ENCODE peak calls at places on chromosomes 3 and 15, in four cellular contexts. One of them, this sample, is unnamed.

GRCh38 chr15:89768071-89768500 is 8.0 kb upstream of the MESP2 start:
- DNase-seq in endodermal cell: no peak
- DNase-seq in omental fat pad: no peak
- DNase-seq in aorta: no peak
- DNase-seq in this sample: no peak

GRCh38 chr3:63521657-63522056 is 130.8 kb upstream of the SNTN start:
- DNase-seq in omental fat pad: no peak
- DNase-seq in aorta: no peak
- DNase-seq in endodermal cell: no peak
- DNase-seq in this sample: no peak

GRCh38 chr3:113495035-113495434 is 19.9 kb downstream of the SPICE1 start:
- DNase-seq in aorta: no peak
- DNase-seq in endodermal cell: peak; percentile 51
- DNase-seq in omental fat pad: no peak
- DNase-seq in this sample: no peak

GRCh38 chr3:127107491-127108375 is 85.2 kb upstream of the PRR23E start:
- DNase-seq in aorta: no peak
- DNase-seq in omental fat pad: no peak
- DNase-seq in endodermal cell: peak; percentile 25
- DNase-seq in this sample: no peak

GRCh38 chr3:149790265-149790664 is 2.1 kb downstream of the ANKUB1 start:
- DNase-seq in omental fat pad: no peak
- DNase-seq in aorta: no peak
- DNase-seq in endodermal cell: no peak
- DNase-seq in this sample: no peak

GRCh38 chr3:143565943-143566342 is 282.3 kb downstream of the SLC9A9 start:
- DNase-seq in omental fat pad: no peak
- DNase-seq in aorta: no peak
- DNase-seq in endodermal cell: no peak
- DNase-seq in this sample: no peak

GRCh38 chr15:66956672-66957540 is 108.5 kb upstream of the SMAD3 start:
- DNase-seq in endodermal cell: no peak
- DNase-seq in aorta: no peak
- DNase-seq in omental fat pad: no peak
- DNase-seq in this sample: no peak

GRCh38 chr15:59276225-59277178 is 69.9 kb downstream of the LDHAL6B start:
- DNase-seq in aorta: no peak
- DNase-seq in omental fat pad: no peak
- DNase-seq in endodermal cell: no peak
- DNase-seq in this sample: no peak

GRCh38 chr3:136818851-136819783 is at the start of gene SLC35G2:
- DNase-seq in aorta: peak; percentile 84
- DNase-seq in endodermal cell: peak; percentile 92
- DNase-seq in omental fat pad: peak; percentile 29
- DNase-seq in this sample: peak; percentile 86

GRCh38 chr3:127485396-127486170 is 105.0 kb downstream of the TPRA1 start:
- DNase-seq in omental fat pad: no peak
- DNase-seq in endodermal cell: peak; percentile 26
- DNase-seq in aorta: peak; percentile 44
- DNase-seq in this sample: peak; percentile 15

GRCh38 chr15:67690936-67691335 is 134.4 kb upstream of the SKOR1 start:
- DNase-seq in omental fat pad: no peak
- DNase-seq in endodermal cell: no peak
- DNase-seq in aorta: no peak
- DNase-seq in this sample: no peak

GRCh38 chr3:114454592-114455251 is 160.9 kb downstream of the TIGIT start:
- DNase-seq in omental fat pad: no peak
- DNase-seq in aorta: no peak
- DNase-seq in endodermal cell: no peak
- DNase-seq in this sample: no peak

GRCh38 chr3:131315162-131315561 is 66.4 kb upstream of the NUDT16 start:
- DNase-seq in aorta: no peak
- DNase-seq in endodermal cell: no peak
- DNase-seq in omental fat pad: no peak
- DNase-seq in this sample: no peak

GRCh38 chr3:123026551-123027291 is 842 bp downstream of the SEMA5B start:
- DNase-seq in endodermal cell: peak; percentile 85
- DNase-seq in omental fat pad: no peak
- DNase-seq in aorta: peak; percentile 85
- DNase-seq in this sample: peak; percentile 62

GRCh38 chr3:65811050-65811766 is 227.5 kb downstream of the MAGI1 start:
- DNase-seq in aorta: peak; percentile 81
- DNase-seq in endodermal cell: no peak
- DNase-seq in omental fat pad: no peak
- DNase-seq in this sample: no peak

GRCh38 chr15:40942865-40943264 is 10.4 kb upstream of the CHAC1 start:
- DNase-seq in aorta: no peak
- DNase-seq in omental fat pad: no peak
- DNase-seq in endodermal cell: no peak
- DNase-seq in this sample: no peak

GRCh38 chr15:26929588-26929987 is 41.4 kb upstream of the GABRG3 start:
- DNase-seq in omental fat pad: no peak
- DNase-seq in endodermal cell: no peak
- DNase-seq in aorta: no peak
- DNase-seq in this sample: no peak

GRCh38 chr3:116141724-116142123 is 303.6 kb downstream of the LSAMP start:
- DNase-seq in endodermal cell: no peak
- DNase-seq in omental fat pad: no peak
- DNase-seq in aorta: no peak
- DNase-seq in this sample: no peak

GRCh38 chr15:73865904-73866303 is 7.5 kb upstream of the TBC1D21 start:
- DNase-seq in endodermal cell: peak; percentile 35
- DNase-seq in aorta: no peak
- DNase-seq in omental fat pad: no peak
- DNase-seq in this sample: peak; percentile 19

GRCh38 chr15:45112143-45112591 is 1.8 kb downstream of the DUOX2 start:
- DNase-seq in aorta: peak; percentile 67
- DNase-seq in endodermal cell: no peak
- DNase-seq in omental fat pad: no peak
- DNase-seq in this sample: peak; percentile 57

GRCh38 chr15:43538091-43538490 is 20.7 kb downstream of the MAP1A start:
- DNase-seq in aorta: no peak
- DNase-seq in omental fat pad: no peak
- DNase-seq in endodermal cell: no peak
- DNase-seq in this sample: no peak

GRCh38 chr3:13379191-13379830 is 40.8 kb downstream of the NUP210 start:
- DNase-seq in endodermal cell: no peak
- DNase-seq in omental fat pad: no peak
- DNase-seq in aorta: peak; percentile 87
- DNase-seq in this sample: no peak

GRCh38 chr3:17006143-17006839 is 121.5 kb downstream of the PLCL2 start:
- DNase-seq in endodermal cell: no peak
- DNase-seq in omental fat pad: no peak
- DNase-seq in aorta: no peak
- DNase-seq in this sample: no peak

GRCh38 chr3:12476238-12476897 is 7.9 kb upstream of the TSEN2 start:
- DNase-seq in aorta: no peak
- DNase-seq in omental fat pad: no peak
- DNase-seq in endodermal cell: no peak
- DNase-seq in this sample: no peak

GRCh38 chr3:107598926-107599754 is 76.4 kb downstream of the BBX start:
- DNase-seq in endodermal cell: peak; percentile 79
- DNase-seq in aorta: no peak
- DNase-seq in omental fat pad: no peak
- DNase-seq in this sample: peak; percentile 68

GRCh38 chr3:142596726-142597088 is 514 bp downstream of the PLS1 start:
- DNase-seq in aorta: no peak
- DNase-seq in endodermal cell: no peak
- DNase-seq in omental fat pad: no peak
- DNase-seq in this sample: no peak

GRCh38 chr3:141498592-141499223 is 11.9 kb downstream of the RASA2 start:
- DNase-seq in endodermal cell: no peak
- DNase-seq in aorta: no peak
- DNase-seq in omental fat pad: no peak
- DNase-seq in this sample: no peak

GRCh38 chr3:106560451-106560966 is 691.7 kb upstream of the CBLB start:
- DNase-seq in endodermal cell: no peak
- DNase-seq in aorta: no peak
- DNase-seq in omental fat pad: no peak
- DNase-seq in this sample: no peak

GRCh38 chr3:71510485-71510884 is 73.0 kb downstream of the FOXP1 start:
- DNase-seq in omental fat pad: no peak
- DNase-seq in aorta: no peak
- DNase-seq in endodermal cell: peak; percentile 55
- DNase-seq in this sample: no peak

GRCh38 chr15:63870403-63871209 is 36.9 kb upstream of the HERC1 start:
- DNase-seq in omental fat pad: no peak
- DNase-seq in aorta: no peak
- DNase-seq in endodermal cell: peak; percentile 91
- DNase-seq in this sample: peak; percentile 76

GRCh38 chr3:106317141-106318055 is 448.6 kb upstream of the CBLB start:
- DNase-seq in endodermal cell: no peak
- DNase-seq in aorta: no peak
- DNase-seq in omental fat pad: no peak
- DNase-seq in this sample: no peak

GRCh38 chr3:192727032-192727847 is at the start of gene FGF12:
- DNase-seq in aorta: peak; percentile 83
- DNase-seq in endodermal cell: peak; percentile 99
- DNase-seq in omental fat pad: peak; percentile 22
- DNase-seq in this sample: peak; percentile 97

GRCh38 chr15:35134269-35134668 is 49.2 kb upstream of the NANOGP8 start:
- DNase-seq in aorta: no peak
- DNase-seq in endodermal cell: no peak
- DNase-seq in omental fat pad: no peak
- DNase-seq in this sample: no peak

GRCh38 chr3:101091489-101091888 is 98.3 kb upstream of the ABI3BP start:
- DNase-seq in endodermal cell: peak; percentile 49
- DNase-seq in omental fat pad: no peak
- DNase-seq in aorta: no peak
- DNase-seq in this sample: peak; percentile 28

GRCh38 chr15:78204351-78205309 is 29.7 kb downstream of the ACSBG1 start:
- DNase-seq in aorta: peak; percentile 51
- DNase-seq in endodermal cell: peak; percentile 44
- DNase-seq in omental fat pad: no peak
- DNase-seq in this sample: peak; percentile 21

GRCh38 chr3:181362378-181362777 is 349.3 kb upstream of the SOX2 start:
- DNase-seq in aorta: no peak
- DNase-seq in omental fat pad: no peak
- DNase-seq in endodermal cell: no peak
- DNase-seq in this sample: no peak

This sample was measured in H9.